ENCODE peak calls at places on chromosomes 7 and 10, in five cellular contexts. A, M, P, D and W are unnamed samples.
A peak's percentile ranks its signal among the peaks of the same experiment; 100 is the strongest.

GRCh38 chr10:49474901-49475300 is 64.0 kb downstream of the ERCC6 start:
- DNase-seq in M (no peak), P (no peak), A (no peak), D (no peak), W (peak; percentile 21)

GRCh38 chr10:129096340-129096984 is 370.6 kb upstream of the MGMT start:
- DNase-seq in M (no peak), D (no peak), P (no peak), A (no peak), W (peak; percentile 80)

GRCh38 chr7:151520419-151521229 is 929 bp upstream of the RHEB start:
- DNase-seq in A (peak; percentile 56), D (no peak), P (no peak), M (no peak), W (no peak)

GRCh38 chr7:116434820-116435341 is 64.7 kb upstream of the CAV2 start:
- DNase-seq in D (no peak), P (no peak), A (no peak), M (no peak), W (peak; percentile 87)

GRCh38 chr10:104501864-104502579 is 139.1 kb upstream of the SORCS3 start:
- DNase-seq in M (no peak), A (no peak), D (no peak), P (no peak), W (no peak)

GRCh38 chr10:110802551-110803238 is 69.0 kb upstream of the PDCD4 start:
- DNase-seq in P (peak; percentile 49), D (no peak), M (no peak), A (no peak), W (peak; percentile 94)

GRCh38 chr10:132292972-132293415 is 14.8 kb downstream of the STK32C start:
- DNase-seq in P (no peak), D (no peak), A (no peak), M (no peak), W (no peak)

GRCh38 chr7:27151341-27151944 is 940 bp downstream of the HOXA3 start:
- DNase-seq in M (no peak), D (no peak), P (no peak), A (peak; percentile 52), W (no peak)

GRCh38 chr10:92760609-92761008 is 70.9 kb downstream of the HHEX start:
- DNase-seq in A (no peak), P (no peak), D (no peak), M (no peak), W (peak; percentile 82)

GRCh38 chr7:158407581-158408331 is 179.9 kb downstream of the PTPRN2 start:
- DNase-seq in A (no peak), P (peak; percentile 55), D (peak; percentile 34), M (no peak), W (no peak)

GRCh38 chr10:48459270-48460147 is 145.4 kb downstream of the ARHGAP22 start:
- DNase-seq in P (no peak), A (peak; percentile 65), D (no peak), M (peak; percentile 44), W (no peak)

GRCh38 chr7:73992104-73992562 is 35.8 kb upstream of the ELN start:
- DNase-seq in A (no peak), M (no peak), D (no peak), P (no peak), W (peak; percentile 78)

GRCh38 chr10:97336446-97336845 is 1.9 kb upstream of the FRAT2 start:
- DNase-seq in M (no peak), A (no peak), D (no peak), P (no peak), W (peak; percentile 13)

GRCh38 chr10:11678074-11678793 is 63.9 kb upstream of the ECHDC3 start:
- DNase-seq in A (no peak), P (peak; percentile 30), D (no peak), M (no peak), W (no peak)

GRCh38 chr10:102657984-102658724 is 13.9 kb downstream of the TRIM8 start:
- DNase-seq in A (no peak), D (no peak), M (no peak), P (no peak), W (peak; percentile 51)

GRCh38 chr7:157439761-157440160 is 103.0 kb downstream of the DNAJB6 start:
- DNase-seq in A (no peak), M (no peak), P (no peak), D (no peak), W (no peak)

GRCh38 chr10:12262278-12262981 is 66.4 kb downstream of the CDC123 start:
- DNase-seq in A (no peak), P (peak; percentile 89), D (no peak), M (no peak), W (no peak)

GRCh38 chr10:94320285-94320914 is 42.3 kb downstream of the NOC3L start:
- DNase-seq in P (peak; percentile 53), M (peak; percentile 46), A (peak; percentile 83), D (peak; percentile 33), W (peak; percentile 52)

GRCh38 chr10:132373241-132373955 is 23.6 kb upstream of the PWWP2B start:
- DNase-seq in M (no peak), A (no peak), D (no peak), P (no peak), W (no peak)

GRCh38 chr10:30059209-30060107 is at the start of gene JCAD:
- DNase-seq in M (peak; percentile 85), D (peak; percentile 47), A (peak; percentile 86), P (no peak), W (no peak)

GRCh38 chr10:4662576-4663161 is 163.3 kb upstream of the AKR1E2 start:
- DNase-seq in P (no peak), M (no peak), D (peak; percentile 41), A (no peak), W (no peak)

GRCh38 chr10:113228570-113228969 is 278.5 kb downstream of the TCF7L2 start:
- DNase-seq in D (no peak), P (no peak), A (no peak), M (no peak), W (peak; percentile 27)

GRCh38 chr7:149071641-149072437 is 18.7 kb downstream of the ZNF786 start:
- DNase-seq in D (peak; percentile 31), M (peak; percentile 48), A (peak; percentile 91), P (no peak), W (peak; percentile 5)

GRCh38 chr10:6136215-6137201 is 47.7 kb downstream of the RBM17 start:
- DNase-seq in A (no peak), P (no peak), M (no peak), D (no peak), W (peak; percentile 86)

GRCh38 chr7:124155400-124156022 is 122.6 kb upstream of the TMEM229A start:
- DNase-seq in D (peak; percentile 5), M (no peak), A (no peak), P (peak; percentile 6), W (peak; percentile 44)

GRCh38 chr7:4434306-4434705 is 247.8 kb upstream of the FOXK1 start:
- DNase-seq in M (no peak), P (no peak), A (no peak), D (no peak), W (no peak)

GRCh38 chr7:82091126-82091682 is 321.4 kb upstream of the HGF start:
- DNase-seq in P (no peak), A (no peak), M (no peak), D (no peak), W (no peak)

GRCh38 chr7:135367114-135367513 is 133.5 kb downstream of the STRA8 start:
- DNase-seq in D (no peak), P (peak; percentile 54), M (no peak), A (no peak), W (no peak)

GRCh38 chr7:135359633-135360032 is 126.0 kb downstream of the STRA8 start:
- DNase-seq in P (no peak), A (no peak), D (no peak), M (no peak), W (no peak)

GRCh38 chr7:135362871-135363270 is 129.2 kb downstream of the STRA8 start:
- DNase-seq in M (peak; percentile 31), D (no peak), A (peak; percentile 72), P (no peak), W (no peak)

DNA sequence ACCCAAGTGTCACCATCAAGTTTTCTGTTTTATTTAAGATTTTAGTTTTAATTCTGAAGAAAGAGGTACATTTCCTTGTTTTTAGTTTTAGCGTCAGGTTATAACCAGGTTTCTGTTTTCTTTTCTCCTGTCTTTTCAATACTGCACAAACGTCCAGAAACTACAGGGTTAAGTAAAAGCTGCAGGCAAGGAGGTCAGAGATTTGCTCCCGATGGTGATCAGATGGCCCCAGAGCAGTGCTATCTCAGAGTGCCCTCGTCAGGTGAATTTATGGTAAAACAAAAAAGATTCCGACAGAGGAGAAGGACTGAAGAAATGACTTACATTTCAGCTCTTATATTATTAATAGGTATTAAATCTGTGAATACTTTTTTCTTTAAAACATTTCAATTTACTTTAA is 128.2 kb downstream of the STRA8 start:
- DNase-seq in P (no peak), M (peak; percentile 39), A (no peak), D (no peak), W (no peak)
- TF ChIP-seq CTCF in P (peak; percentile 18), M (peak; percentile 9), A (peak; percentile 21), D (no peak), W (no peak)

DNA sequence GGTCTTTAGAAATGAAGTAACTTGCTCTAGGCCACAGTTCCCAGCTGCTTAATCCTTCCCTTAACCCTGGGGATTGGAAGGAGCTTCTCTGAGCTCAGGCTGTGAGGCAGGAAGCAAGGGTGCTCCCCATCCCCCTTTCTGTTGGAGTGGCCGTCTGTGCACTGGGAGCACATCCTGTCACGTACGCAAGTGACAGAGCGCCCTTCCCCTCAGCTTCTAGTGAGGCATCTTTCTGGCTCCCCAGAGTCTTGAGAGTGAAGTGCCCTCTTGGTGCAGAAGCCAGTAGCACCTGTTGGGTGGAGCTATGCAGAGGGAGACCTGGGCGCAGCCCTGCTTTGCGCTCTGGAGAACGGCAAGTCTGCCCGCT is 47.8 kb downstream of the SHH start:
- DNase-seq in A (no peak), D (no peak), M (no peak), P (no peak), W (no peak)
- TF ChIP-seq USF2 in A (no peak), D (no peak), M (no peak), P (no peak), W (no peak)

GRCh38 chr7:100219271-100219737 is 445 bp upstream of the PVRIG start:
- DNase-seq in D (no peak), M (no peak), P (no peak), A (no peak), W (no peak)

GRCh38 chr7:100220833-100221718 is 1.3 kb downstream of the PVRIG start:
- DNase-seq in D (no peak), P (no peak), M (no peak), A (no peak), W (no peak)

GRCh38 chr7:100222445-100223132 is 2.8 kb downstream of the PVRIG start:
- DNase-seq in P (no peak), M (no peak), D (no peak), A (no peak), W (no peak)

GRCh38 chr7:100221767-100222444 is 2.2 kb downstream of the PVRIG start:
- DNase-seq in A (no peak), D (no peak), P (no peak), M (no peak), W (no peak)
- TF ChIP-seq CEBPB in A (no peak), D (no peak), P (no peak), M (no peak), W (no peak)

GRCh38 chr10:14186245-14186644 is 144.5 kb downstream of the FRMD4A start:
- DNase-seq in P (peak; percentile 7), D (no peak), A (no peak), M (peak; percentile 30), W (peak; percentile 11)
- TF ChIP-seq CTCF in P (peak; percentile 33), D (no peak), A (peak; percentile 61), M (peak; percentile 59), W (peak; percentile 28)

GRCh38 chr7:30799206-30799975 is 28.2 kb downstream of the MINDY4 start:
- DNase-seq in A (peak; percentile 27), M (no peak), P (no peak), D (no peak), W (peak; percentile 93)
- TF ChIP-seq USF2 in A (no peak), M (no peak), P (no peak), D (no peak), W (no peak)

GRCh38 chr10:21427804-21428481 is 97.5 kb downstream of the SKIDA1 start:
- DNase-seq in P (peak; percentile 24), D (no peak), A (no peak), M (no peak), W (peak; percentile 35)
- TF ChIP-seq CEBPB in P (no peak), D (no peak), A (no peak), M (no peak), W (no peak)